ENCODE peak calls at places on chromosomes 7 and 10, in eight cellular contexts. A is CD8-positive, alpha-beta T cell; Y is occipital lobe; B is A549; H is astrocyte of the hippocampus; Z is GM12891; F is neural progenitor cell; W is upper lobe of right lung. M is an unnamed sample.

GRCh38 chr10:5776881-5777197 is 36.4 kb downstream of the GDI2 start:
- DNase-seq in A (no peak), Y (no peak), B (no peak), H (peak; percentile 75), Z (no peak), F (no peak), W (no peak), M (no peak)

GRCh38 chr7:55150709-55151108 is 131.9 kb downstream of the EGFR start:
- DNase-seq in A (no peak), Y (no peak), B (no peak), H (no peak), Z (no peak), F (no peak), W (no peak), M (no peak)

GRCh38 chr7:91089382-91089963 is 174.8 kb upstream of the FZD1 start:
- DNase-seq in A (no peak), Y (no peak), B (peak; percentile 24), H (peak; percentile 62), Z (no peak), F (peak; percentile 48), W (no peak), M (no peak)

GRCh38 chr10:73432646-73433537 is 469 bp downstream of the MSS51 start:
- DNase-seq in A (no peak), Y (no peak), B (no peak), H (no peak), Z (no peak), F (no peak), W (no peak), M (no peak)

GRCh38 chr7:74288034-74288881 is 949 bp upstream of the CLIP2 start:
- DNase-seq in A (no peak), Y (no peak), B (no peak), H (peak; percentile 72), Z (no peak), F (no peak), W (no peak), M (no peak)

GRCh38 chr7:33904680-33905388 is 505 bp upstream of the BMPER start:
- DNase-seq in A (no peak), Y (peak; percentile 18), B (peak; percentile 46), H (peak; percentile 79), Z (peak; percentile 27), F (peak; percentile 79), W (peak; percentile 66), M (peak; percentile 61)

GRCh38 chr7:41268874-41269273 is 434.0 kb downstream of the INHBA start:
- DNase-seq in A (no peak), Y (no peak), B (no peak), H (no peak), Z (no peak), F (no peak), W (no peak), M (no peak)

GRCh38 chr10:99337261-99337905 is 8.2 kb downstream of the CNNM1 start:
- DNase-seq in A (no peak), Y (no peak), B (peak; percentile 73), H (peak; percentile 41), Z (no peak), F (no peak), W (no peak), M (no peak)

GRCh38 chr10:84208023-84208422 is 13.7 kb downstream of the CDHR1 start:
- DNase-seq in A (no peak), Y (no peak), B (no peak), H (no peak), Z (no peak), F (no peak), W (no peak), M (no peak)

GRCh38 chr10:66941491-66941890 is 15.7 kb downstream of the LRRTM3 start:
- DNase-seq in A (no peak), Y (peak; percentile 51), B (no peak), H (no peak), Z (no peak), F (no peak), W (no peak), M (no peak)

GRCh38 chr7:18292584-18292983 is 203.0 kb upstream of the HDAC9 start:
- DNase-seq in A (no peak), Y (no peak), B (no peak), H (no peak), Z (no peak), F (no peak), W (no peak), M (no peak)

GRCh38 chr10:102624751-102625330 is 19.4 kb upstream of the TRIM8 start:
- DNase-seq in A (no peak), Y (no peak), B (no peak), H (no peak), Z (no peak), F (no peak), W (peak; percentile 30), M (no peak)

GRCh38 chr10:62655337-62655994 is 149.1 kb upstream of the ADO start:
- DNase-seq in A (no peak), Y (no peak), B (no peak), H (no peak), Z (peak; percentile 35), F (no peak), W (no peak), M (no peak)

GRCh38 chr7:158613481-158613880 is 25.9 kb upstream of the PTPRN2 start:
- DNase-seq in A (no peak), Y (no peak), B (no peak), H (peak; percentile 54), Z (peak; percentile 39), F (no peak), W (no peak), M (no peak)

GRCh38 chr7:36021367-36021766 is 131.7 kb upstream of the EEPD1 start:
- DNase-seq in A (no peak), Y (no peak), B (peak; percentile 36), H (peak; percentile 22), Z (no peak), F (peak; percentile 49), W (no peak), M (peak; percentile 55)

GRCh38 chr7:816300-816750 is 16.0 kb upstream of the SUN1 start:
- DNase-seq in A (peak; percentile 98), Y (peak; percentile 97), B (peak; percentile 98), H (peak; percentile 99), Z (peak; percentile 99), F (peak; percentile 100), W (peak; percentile 99), M (peak; percentile 99)

GRCh38 chr10:63720072-63720537 is 198.9 kb downstream of the REEP3 start:
- DNase-seq in A (peak; percentile 29), Y (no peak), B (peak; percentile 57), H (peak; percentile 69), Z (no peak), F (peak; percentile 61), W (no peak), M (peak; percentile 43)

GRCh38 chr7:12220321-12221046 is 9.4 kb downstream of the TMEM106B start:
- DNase-seq in A (no peak), Y (no peak), B (no peak), H (peak; percentile 39), Z (no peak), F (no peak), W (no peak), M (no peak)

GRCh38 chr10:93514496-93514895 is 18.1 kb downstream of the CEP55 start:
- DNase-seq in A (no peak), Y (no peak), B (no peak), H (no peak), Z (no peak), F (no peak), W (no peak), M (no peak)

GRCh38 chr7:137626469-137627067 is 220.2 kb downstream of the DGKI start:
- DNase-seq in A (no peak), Y (peak; percentile 16), B (peak; percentile 27), H (peak; percentile 70), Z (peak; percentile 21), F (peak; percentile 80), W (no peak), M (peak; percentile 36)

GRCh38 chr7:130894146-130895005 is 160.4 kb upstream of the KLF14 start:
- DNase-seq in A (no peak), Y (peak; percentile 43), B (peak; percentile 93), H (peak; percentile 93), Z (no peak), F (no peak), W (peak; percentile 96), M (no peak)

GRCh38 chr7:1736469-1736817 is 66.4 kb downstream of the ELFN1 start:
- DNase-seq in A (no peak), Y (no peak), B (no peak), H (no peak), Z (no peak), F (no peak), W (no peak), M (no peak)

GRCh38 chr10:131082991-131083465 is 228.5 kb downstream of the TCERG1L start:
- DNase-seq in A (no peak), Y (no peak), B (no peak), H (no peak), Z (no peak), F (no peak), W (no peak), M (no peak)

GRCh38 chr7:19701471-19701870 is 7.4 kb downstream of the POLR1F start:
- DNase-seq in A (no peak), Y (no peak), B (no peak), H (no peak), Z (no peak), F (no peak), W (no peak), M (no peak)

GRCh38 chr7:47293884-47294568 is 287.9 kb downstream of the TNS3 start:
- DNase-seq in A (no peak), Y (no peak), B (no peak), H (no peak), Z (no peak), F (no peak), W (no peak), M (no peak)

GRCh38 chr10:68550747-68551411 is 9.3 kb upstream of the TET1 start:
- DNase-seq in A (peak; percentile 26), Y (no peak), B (peak; percentile 86), H (peak; percentile 81), Z (peak; percentile 65), F (peak; percentile 87), W (no peak), M (peak; percentile 75)

GRCh38 chr10:14554843-14555205 is 219.9 kb downstream of the FAM107B start:
- DNase-seq in A (no peak), Y (no peak), B (no peak), H (no peak), Z (no peak), F (no peak), W (no peak), M (no peak)

GRCh38 chr7:82694020-82694419 is 250.4 kb upstream of the CACNA2D1 start:
- DNase-seq in A (no peak), Y (no peak), B (no peak), H (peak; percentile 38), Z (no peak), F (peak; percentile 10), W (no peak), M (peak; percentile 11)

GRCh38 chr10:122376364-122376961 is 2.0 kb downstream of the PLEKHA1 start:
- DNase-seq in A (no peak), Y (no peak), B (no peak), H (no peak), Z (no peak), F (no peak), W (no peak), M (no peak)

GRCh38 chr10:86914734-86915133 is 42.7 kb downstream of the MMRN2 start:
- DNase-seq in A (no peak), Y (no peak), B (no peak), H (no peak), Z (no peak), F (no peak), W (no peak), M (no peak)

GRCh38 chr10:131786756-131787605 is 113.8 kb upstream of the PPP2R2D start:
- DNase-seq in A (peak; percentile 35), Y (no peak), B (peak; percentile 45), H (peak; percentile 62), Z (no peak), F (peak; percentile 70), W (no peak), M (peak; percentile 11)

GRCh38 chr7:121831320-121831719 is 41.6 kb upstream of the PTPRZ1 start:
- DNase-seq in A (no peak), Y (peak; percentile 3), B (no peak), H (peak; percentile 68), Z (no peak), F (peak; percentile 33), W (no peak), M (no peak)